ENCODE peak calls at places on chromosomes 16 and 17, in six cellular contexts. One of them, this sample, is unnamed.

GRCh38 chr17:2900842-2901241 is 104.6 kb downstream of the RAP1GAP2 start:
- DNase-seq in cardiac muscle cell: no peak
- DNase-seq in stomach: no peak
- DNase-seq in sigmoid colon: no peak
- DNase-seq in A673: no peak
- DNase-seq in IMR-90: no peak
- DNase-seq in this sample: no peak

GRCh38 chr17:410674-411401 is 58.2 kb upstream of the RPH3AL start:
- DNase-seq in A673: peak; percentile 48
- DNase-seq in cardiac muscle cell: no peak
- DNase-seq in stomach: no peak
- DNase-seq in IMR-90: peak; percentile 12
- DNase-seq in sigmoid colon: no peak
- DNase-seq in this sample: no peak

GRCh38 chr17:46772879-46773620 is 45.4 kb downstream of the WNT3 start:
- DNase-seq in cardiac muscle cell: peak; percentile 40
- DNase-seq in sigmoid colon: peak; percentile 48
- DNase-seq in IMR-90: no peak
- DNase-seq in stomach: no peak
- DNase-seq in A673: no peak
- DNase-seq in this sample: peak; percentile 45

GRCh38 chr17:36104601-36105000 is 974 bp downstream of the CCL4 start:
- DNase-seq in sigmoid colon: no peak
- DNase-seq in cardiac muscle cell: no peak
- DNase-seq in stomach: no peak
- DNase-seq in IMR-90: no peak
- DNase-seq in A673: no peak
- DNase-seq in this sample: no peak

GRCh38 chr17:16463341-16464000 is 28.5 kb downstream of the LRRC75A start:
- DNase-seq in IMR-90: peak; percentile 59
- DNase-seq in A673: no peak
- DNase-seq in cardiac muscle cell: peak; percentile 42
- DNase-seq in sigmoid colon: no peak
- DNase-seq in stomach: peak; percentile 75
- DNase-seq in this sample: peak; percentile 89

GRCh38 chr16:53465606-53466290 is 31.5 kb downstream of the RBL2 start:
- DNase-seq in sigmoid colon: no peak
- DNase-seq in stomach: no peak
- DNase-seq in IMR-90: peak; percentile 80
- DNase-seq in A673: peak; percentile 48
- DNase-seq in cardiac muscle cell: no peak
- DNase-seq in this sample: no peak

GRCh38 chr16:46621006-46621629 is at the start of gene SHCBP1:
- DNase-seq in A673: peak; percentile 94
- DNase-seq in stomach: peak; percentile 76
- DNase-seq in sigmoid colon: peak; percentile 88
- DNase-seq in cardiac muscle cell: peak; percentile 92
- DNase-seq in IMR-90: peak; percentile 84
- DNase-seq in this sample: peak; percentile 89

GRCh38 chr16:86714166-86714565 is 135.8 kb downstream of the FOXL1 start:
- DNase-seq in stomach: no peak
- DNase-seq in sigmoid colon: no peak
- DNase-seq in A673: peak; percentile 11
- DNase-seq in cardiac muscle cell: peak; percentile 34
- DNase-seq in IMR-90: peak; percentile 37
- DNase-seq in this sample: no peak

GRCh38 chr17:31412511-31412910 is 21.0 kb downstream of the RAB11FIP4 start:
- DNase-seq in cardiac muscle cell: no peak
- DNase-seq in sigmoid colon: peak; percentile 34
- DNase-seq in IMR-90: no peak
- DNase-seq in A673: no peak
- DNase-seq in stomach: no peak
- DNase-seq in this sample: no peak

GRCh38 chr17:14361945-14362508 is 61.1 kb downstream of the HS3ST3B1 start:
- DNase-seq in IMR-90: no peak
- DNase-seq in stomach: no peak
- DNase-seq in A673: no peak
- DNase-seq in cardiac muscle cell: no peak
- DNase-seq in sigmoid colon: no peak
- DNase-seq in this sample: no peak

DNA sequence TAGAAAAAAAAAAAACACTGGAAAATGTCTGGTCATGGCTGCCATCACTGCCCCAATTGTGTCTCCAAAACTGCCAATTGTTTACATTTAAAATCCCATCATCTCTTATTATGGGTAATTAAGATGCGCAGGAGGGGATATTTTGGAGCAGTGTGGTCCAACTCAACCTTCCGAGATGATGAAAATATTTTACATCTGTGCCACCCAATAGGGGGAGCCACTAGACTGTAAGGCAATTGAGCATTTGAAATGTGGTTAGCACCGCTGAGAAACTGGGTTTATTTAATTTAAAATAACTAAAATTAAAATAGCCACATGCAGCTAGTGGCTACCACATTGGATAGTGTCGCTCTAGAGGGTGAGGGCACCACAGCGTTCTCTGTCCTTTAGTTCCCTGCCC is 3.6 kb downstream of the MPO start:
- DNase-seq in cardiac muscle cell: no peak
- DNase-seq in IMR-90: peak; percentile 8
- DNase-seq in stomach: no peak
- DNase-seq in sigmoid colon: no peak
- DNase-seq in A673: peak; percentile 33
- DNase-seq in this sample: no peak
- TF ChIP-seq CTCF in cardiac muscle cell: peak; percentile 60
- TF ChIP-seq CTCF in IMR-90: peak; percentile 44
- TF ChIP-seq CTCF in stomach: no peak
- TF ChIP-seq CTCF in sigmoid colon: no peak
- TF ChIP-seq CTCF in A673: peak; percentile 53
- TF ChIP-seq CTCF in this sample: no peak

GRCh38 chr17:79793924-79794304 is 3.0 kb downstream of the CBX8 start:
- DNase-seq in cardiac muscle cell: peak; percentile 78
- DNase-seq in A673: peak; percentile 80
- DNase-seq in sigmoid colon: no peak
- DNase-seq in IMR-90: no peak
- DNase-seq in stomach: no peak
- DNase-seq in this sample: no peak

GRCh38 chr17:79791354-79792123 is 5.3 kb downstream of the CBX8 start:
- DNase-seq in cardiac muscle cell: no peak
- DNase-seq in IMR-90: no peak
- DNase-seq in stomach: no peak
- DNase-seq in sigmoid colon: no peak
- DNase-seq in A673: no peak
- DNase-seq in this sample: no peak

GRCh38 chr17:79792371-79792871 is 4.5 kb downstream of the CBX8 start:
- DNase-seq in sigmoid colon: no peak
- DNase-seq in stomach: no peak
- DNase-seq in A673: no peak
- DNase-seq in IMR-90: no peak
- DNase-seq in cardiac muscle cell: no peak
- DNase-seq in this sample: no peak

GRCh38 chr17:79794659-79795511 is 2.0 kb downstream of the CBX8 start:
- DNase-seq in sigmoid colon: no peak
- DNase-seq in IMR-90: no peak
- DNase-seq in cardiac muscle cell: no peak
- DNase-seq in stomach: no peak
- DNase-seq in A673: no peak
- DNase-seq in this sample: no peak

GRCh38 chr17:79792984-79793923 is 3.6 kb downstream of the CBX8 start:
- DNase-seq in stomach: no peak
- DNase-seq in A673: peak; percentile 33
- DNase-seq in sigmoid colon: no peak
- DNase-seq in IMR-90: peak; percentile 92
- DNase-seq in cardiac muscle cell: no peak
- DNase-seq in this sample: no peak
- H3K27me3 ChIP-seq in stomach: peaks cover 59% of the 10 kb centered on the region
- H3K27me3 ChIP-seq in A673: peaks cover 22% of the 10 kb centered on the region
- H3K27me3 ChIP-seq in sigmoid colon: peaks cover 75% of the 10 kb centered on the region
- H3K27me3 ChIP-seq in IMR-90: peaks cover 40% of the 10 kb centered on the region
- H3K27me3 ChIP-seq in cardiac muscle cell: peaks cover 79% of the 10 kb centered on the region
- H3K27me3 ChIP-seq in this sample: peaks cover 3% of the 10 kb centered on the region

GRCh38 chr17:48101012-48101720 is at the start of gene CBX1:
- DNase-seq in A673: peak; percentile 99
- DNase-seq in cardiac muscle cell: peak; percentile 96
- DNase-seq in sigmoid colon: peak; percentile 96
- DNase-seq in stomach: peak; percentile 94
- DNase-seq in IMR-90: peak; percentile 94
- DNase-seq in this sample: peak; percentile 97
- TF ChIP-seq CTCF in A673: no peak
- TF ChIP-seq CTCF in cardiac muscle cell: no peak
- TF ChIP-seq CTCF in sigmoid colon: no peak
- TF ChIP-seq CTCF in stomach: no peak
- TF ChIP-seq CTCF in IMR-90: no peak
- TF ChIP-seq CTCF in this sample: no peak

GRCh38 chr16:76474048-76474447 is 196.8 kb downstream of the CNTNAP4 start:
- DNase-seq in IMR-90: no peak
- DNase-seq in stomach: no peak
- DNase-seq in A673: no peak
- DNase-seq in sigmoid colon: no peak
- DNase-seq in cardiac muscle cell: no peak
- DNase-seq in this sample: no peak
- H3K27me3 ChIP-seq in IMR-90: no peaks in the 10 kb centered on the region
- H3K27me3 ChIP-seq in stomach: no peaks in the 10 kb centered on the region
- H3K27me3 ChIP-seq in A673: no peaks in the 10 kb centered on the region
- H3K27me3 ChIP-seq in sigmoid colon: no peaks in the 10 kb centered on the region
- H3K27me3 ChIP-seq in cardiac muscle cell: peaks cover 3% of the 10 kb centered on the region
- H3K27me3 ChIP-seq in this sample: no peaks in the 10 kb centered on the region

This sample was measured in Peyer's patch.